ENCODE peak calls at places on chromosomes 1 and 21, in four cellular contexts. O, Z, U and X are unnamed samples.
A peak's percentile ranks its signal among the peaks of the same experiment; 100 is the strongest.

GRCh38 chr1:109484519-109484975 is 842 bp downstream of the ATXN7L2 start:
- DNase-seq in O (no peak), Z (no peak), U (no peak), X (peak; percentile 34)

GRCh38 chr1:205748398-205749093 is 1.4 kb downstream of the NUCKS1 start:
- DNase-seq in O (no peak), Z (peak; percentile 79), U (no peak), X (peak; percentile 23)

GRCh38 chr1:204859885-204860284 is 10.8 kb upstream of the NFASC start:
- DNase-seq in O (no peak), Z (no peak), U (no peak), X (peak; percentile 66)

GRCh38 chr1:24793762-24794161 is 48.5 kb downstream of the CLIC4 start:
- DNase-seq in O (no peak), Z (peak; percentile 90), U (peak; percentile 61), X (no peak)

GRCh38 chr21:16013570-16013969 is 283.8 kb downstream of the USP25 start:
- DNase-seq in O (no peak), Z (no peak), U (no peak), X (no peak)

GRCh38 chr1:168752171-168752570 is 23.2 kb upstream of the DPT start:
- DNase-seq in O (no peak), Z (no peak), U (no peak), X (no peak)

GRCh38 chr1:219304227-219305226 is 130.8 kb downstream of the LYPLAL1 start:
- DNase-seq in O (no peak), Z (peak; percentile 67), U (peak; percentile 86), X (no peak)

GRCh38 chr1:88014126-88014525 is 669.9 kb upstream of the PKN2 start:
- DNase-seq in O (no peak), Z (no peak), U (no peak), X (no peak)

GRCh38 chr21:16594191-16594590 is 864.4 kb downstream of the USP25 start:
- DNase-seq in O (no peak), Z (peak; percentile 14), U (no peak), X (no peak)

GRCh38 chr1:162690672-162691434 is 58.6 kb downstream of the DDR2 start:
- DNase-seq in O (peak; percentile 80), Z (peak; percentile 93), U (peak; percentile 94), X (no peak)

GRCh38 chr1:18253093-18253492 is 145.5 kb downstream of the IGSF21 start:
- DNase-seq in O (no peak), Z (no peak), U (no peak), X (no peak)

GRCh38 chr1:108719654-108720435 is 7.1 kb downstream of the FNDC7 start:
- DNase-seq in O (no peak), Z (peak; percentile 90), U (peak; percentile 50), X (peak; percentile 27)

GRCh38 chr1:113456967-113457366 is 66.7 kb downstream of the MAGI3 start:
- DNase-seq in O (peak; percentile 44), Z (peak; percentile 98), U (peak; percentile 94), X (no peak)

GRCh38 chr1:213111502-213111901 is 60.5 kb downstream of the RPS6KC1 start:
- DNase-seq in O (no peak), Z (no peak), U (no peak), X (no peak)
- H3K9me1 ChIP-seq in O (no peaks in the 10 kb centered on the region), Z (no peaks in the 10 kb centered on the region), U (no peaks in the 10 kb centered on the region), X (no peaks in the 10 kb centered on the region)

GRCh38 chr1:157388057-157388456 is 164.3 kb downstream of the FCRL5 start:
- DNase-seq in O (no peak), Z (no peak), U (no peak), X (no peak)

GRCh38 chr1:157382351-157382750 is 170.0 kb downstream of the FCRL5 start:
- DNase-seq in O (no peak), Z (no peak), U (no peak), X (no peak)

GRCh38 chr1:157380523-157380922 is 171.8 kb downstream of the FCRL5 start:
- DNase-seq in O (no peak), Z (no peak), U (no peak), X (no peak)

GRCh38 chr1:157384252-157384651 is 168.1 kb downstream of the FCRL5 start:
- DNase-seq in O (no peak), Z (no peak), U (no peak), X (no peak)
- H3K9me1 ChIP-seq in O (no peaks in the 10 kb centered on the region), Z (no peaks in the 10 kb centered on the region), U (no peaks in the 10 kb centered on the region), X (no peaks in the 10 kb centered on the region)

GRCh38 chr1:55959136-55959548 is 620.2 kb downstream of the PLPP3 start:
- DNase-seq in O (no peak), Z (no peak), U (no peak), X (no peak)

GRCh38 chr1:55958498-55958897 is 620.9 kb downstream of the PLPP3 start:
- DNase-seq in O (no peak), Z (no peak), U (no peak), X (no peak)

GRCh38 chr1:55965981-55966461 is 613.3 kb downstream of the PLPP3 start:
- DNase-seq in O (no peak), Z (peak; percentile 65), U (no peak), X (no peak)

GRCh38 chr1:55957233-55957632 is 622.1 kb downstream of the PLPP3 start:
- DNase-seq in O (no peak), Z (no peak), U (no peak), X (no peak)

GRCh38 chr1:55962472-55962871 is 616.9 kb downstream of the PLPP3 start:
- DNase-seq in O (no peak), Z (no peak), U (no peak), X (no peak)
- H3K9me1 ChIP-seq in O (no peaks in the 10 kb centered on the region), Z (no peaks in the 10 kb centered on the region), U (no peaks in the 10 kb centered on the region), X (no peaks in the 10 kb centered on the region)

GRCh38 chr1:43021547-43022474 is 63.1 kb upstream of the SLC2A1 start:
- DNase-seq in O (peak; percentile 93), Z (no peak), U (no peak), X (no peak)
- H3K9me1 ChIP-seq in O (peaks cover 2% of the 10 kb centered on the region), Z (no peaks in the 10 kb centered on the region), U (no peaks in the 10 kb centered on the region), X (no peaks in the 10 kb centered on the region)

GRCh38 chr21:37939838-37940237 is 23.6 kb upstream of the KCNJ6 start:
- DNase-seq in O (no peak), Z (no peak), U (no peak), X (no peak)

GRCh38 chr21:37936010-37936785 is 19.9 kb upstream of the KCNJ6 start:
- DNase-seq in O (no peak), Z (no peak), U (no peak), X (no peak)

GRCh38 chr21:37944492-37944891 is 28.2 kb upstream of the KCNJ6 start:
- DNase-seq in O (no peak), Z (no peak), U (no peak), X (no peak)

GRCh38 chr21:37937668-37938067 is 21.4 kb upstream of the KCNJ6 start:
- DNase-seq in O (no peak), Z (no peak), U (no peak), X (no peak)

DNA sequence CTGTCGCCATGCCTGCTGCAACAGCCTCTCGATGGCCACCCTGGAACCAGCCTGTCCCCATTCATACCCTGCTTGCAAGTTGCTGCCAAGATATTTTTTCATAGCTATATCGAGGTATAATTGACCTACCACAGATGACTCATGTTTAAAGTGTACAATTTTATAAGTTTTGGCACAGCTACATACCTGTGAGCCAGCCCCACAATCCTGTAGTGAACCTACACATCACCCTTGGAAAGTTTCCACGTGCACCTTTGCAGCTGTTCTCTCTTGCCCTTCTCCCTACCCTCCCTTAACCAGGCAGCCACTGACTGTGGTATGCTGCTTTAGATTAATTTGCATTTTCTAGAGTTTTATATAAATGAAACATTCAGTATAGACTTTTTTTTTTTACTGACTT is 23.0 kb upstream of the KCNJ6 start:
- DNase-seq in O (peak; percentile 4), Z (no peak), U (no peak), X (no peak)
- H3K9me1 ChIP-seq in O (no peaks in the 10 kb centered on the region), Z (no peaks in the 10 kb centered on the region), U (no peaks in the 10 kb centered on the region), X (no peaks in the 10 kb centered on the region)

GRCh38 chr1:26363549-26364448 is 8.8 kb downstream of the ZNF683 start:
- DNase-seq in O (no peak), Z (peak; percentile 64), U (peak; percentile 67), X (peak; percentile 89)
- H3K9me1 ChIP-seq in O (no peaks in the 10 kb centered on the region), Z (no peaks in the 10 kb centered on the region), U (no peaks in the 10 kb centered on the region), X (no peaks in the 10 kb centered on the region)

DNA sequence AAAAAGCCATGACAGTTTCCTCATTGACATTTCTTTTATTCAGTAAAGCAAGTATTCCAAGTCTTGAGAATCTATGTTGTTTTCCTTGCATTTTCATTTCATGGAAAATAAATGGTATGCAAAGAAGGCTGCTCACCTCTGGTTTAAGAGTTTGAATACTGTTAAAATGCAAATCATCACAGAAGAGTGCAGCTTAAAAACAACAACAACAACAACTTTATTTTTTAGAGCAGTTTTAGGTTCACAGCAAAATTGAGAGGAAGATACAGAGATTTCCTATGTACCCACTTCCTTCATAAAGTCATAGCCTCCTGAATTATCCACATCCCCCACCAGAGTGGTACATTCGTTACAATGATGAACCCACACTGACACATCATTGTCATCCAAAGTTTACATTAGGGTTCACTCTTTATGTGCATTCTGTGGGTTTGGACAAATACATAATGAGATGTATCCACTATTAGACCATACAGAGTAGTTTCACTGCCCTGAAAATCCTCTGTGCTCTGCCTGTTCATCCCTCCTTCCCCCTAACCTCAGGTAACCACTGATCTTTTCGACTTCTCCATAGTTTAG is 39.2 kb downstream of the CD2 start:
- DNase-seq in O (no peak), Z (no peak), U (no peak), X (no peak)
- H3K9me1 ChIP-seq in O (no peaks in the 10 kb centered on the region), Z (no peaks in the 10 kb centered on the region), U (no peaks in the 10 kb centered on the region), X (no peaks in the 10 kb centered on the region)